ENCODE peak calls at places on chromosomes 6 and 20, in ten cellular contexts. One of them, this sample, is unnamed.

GRCh38 chr6:27297857-27298730 is 14.0 kb downstream of the POM121L2 start:
- DNase-seq in OCI-LY7: no peak
- DNase-seq in dorsolateral prefrontal cortex: no peak
- DNase-seq in hepatocyte: peak
- DNase-seq in left ventricle myocardium inferior: no peak
- DNase-seq in kidney epithelial cell: no peak
- DNase-seq in sigmoid colon: no peak
- DNase-seq in mucosa of descending colon: no peak
- DNase-seq in right lobe of liver: no peak
- DNase-seq in K562: peak
- DNase-seq in this sample: peak

GRCh38 chr6:4727236-4727635 is 49.0 kb upstream of the CDYL start:
- DNase-seq in OCI-LY7: no peak
- DNase-seq in dorsolateral prefrontal cortex: no peak
- DNase-seq in hepatocyte: no peak
- DNase-seq in left ventricle myocardium inferior: no peak
- DNase-seq in kidney epithelial cell: no peak
- DNase-seq in sigmoid colon: no peak
- DNase-seq in mucosa of descending colon: no peak
- DNase-seq in right lobe of liver: no peak
- DNase-seq in K562: peak
- DNase-seq in this sample: no peak

GRCh38 chr6:160034346-160034930 is 65.6 kb downstream of the IGF2R start:
- DNase-seq in OCI-LY7: no peak
- DNase-seq in dorsolateral prefrontal cortex: no peak
- DNase-seq in hepatocyte: no peak
- DNase-seq in left ventricle myocardium inferior: no peak
- DNase-seq in kidney epithelial cell: no peak
- DNase-seq in sigmoid colon: no peak
- DNase-seq in mucosa of descending colon: no peak
- DNase-seq in right lobe of liver: peak
- DNase-seq in K562: no peak
- DNase-seq in this sample: no peak

GRCh38 chr6:9537381-9537780 is 877.5 kb downstream of the TFAP2A start:
- DNase-seq in OCI-LY7: no peak
- DNase-seq in dorsolateral prefrontal cortex: no peak
- DNase-seq in hepatocyte: no peak
- DNase-seq in left ventricle myocardium inferior: no peak
- DNase-seq in kidney epithelial cell: no peak
- DNase-seq in sigmoid colon: no peak
- DNase-seq in mucosa of descending colon: no peak
- DNase-seq in right lobe of liver: no peak
- DNase-seq in K562: no peak
- DNase-seq in this sample: no peak

GRCh38 chr20:38271609-38272120 is 11.1 kb upstream of the KIAA1755 start:
- DNase-seq in OCI-LY7: no peak
- DNase-seq in dorsolateral prefrontal cortex: no peak
- DNase-seq in hepatocyte: no peak
- DNase-seq in left ventricle myocardium inferior: no peak
- DNase-seq in kidney epithelial cell: no peak
- DNase-seq in sigmoid colon: no peak
- DNase-seq in mucosa of descending colon: no peak
- DNase-seq in right lobe of liver: no peak
- DNase-seq in K562: no peak
- DNase-seq in this sample: no peak

GRCh38 chr6:43222418-43223059 is 6.7 kb downstream of the DNPH1 start:
- DNase-seq in OCI-LY7: no peak
- DNase-seq in dorsolateral prefrontal cortex: no peak
- DNase-seq in hepatocyte: no peak
- DNase-seq in left ventricle myocardium inferior: no peak
- DNase-seq in kidney epithelial cell: no peak
- DNase-seq in sigmoid colon: peak
- DNase-seq in mucosa of descending colon: no peak
- DNase-seq in right lobe of liver: no peak
- DNase-seq in K562: no peak
- DNase-seq in this sample: no peak

GRCh38 chr6:169047345-169047744 is 206.3 kb downstream of the THBS2 start:
- DNase-seq in OCI-LY7: no peak
- DNase-seq in dorsolateral prefrontal cortex: no peak
- DNase-seq in hepatocyte: no peak
- DNase-seq in left ventricle myocardium inferior: no peak
- DNase-seq in kidney epithelial cell: no peak
- DNase-seq in sigmoid colon: no peak
- DNase-seq in mucosa of descending colon: no peak
- DNase-seq in right lobe of liver: no peak
- DNase-seq in K562: no peak
- DNase-seq in this sample: no peak

GRCh38 chr6:142009647-142010046 is 123.1 kb upstream of the GJE1 start:
- DNase-seq in OCI-LY7: no peak
- DNase-seq in dorsolateral prefrontal cortex: no peak
- DNase-seq in hepatocyte: no peak
- DNase-seq in left ventricle myocardium inferior: no peak
- DNase-seq in kidney epithelial cell: no peak
- DNase-seq in sigmoid colon: no peak
- DNase-seq in mucosa of descending colon: no peak
- DNase-seq in right lobe of liver: no peak
- DNase-seq in K562: peak
- DNase-seq in this sample: no peak

GRCh38 chr20:7195704-7196103 is 428.2 kb downstream of the BMP2 start:
- DNase-seq in OCI-LY7: no peak
- DNase-seq in dorsolateral prefrontal cortex: no peak
- DNase-seq in hepatocyte: no peak
- DNase-seq in left ventricle myocardium inferior: no peak
- DNase-seq in kidney epithelial cell: peak
- DNase-seq in sigmoid colon: no peak
- DNase-seq in mucosa of descending colon: no peak
- DNase-seq in right lobe of liver: no peak
- DNase-seq in K562: no peak
- DNase-seq in this sample: no peak

GRCh38 chr6:128350416-128351254 is 169.8 kb downstream of the PTPRK start:
- DNase-seq in OCI-LY7: no peak
- DNase-seq in dorsolateral prefrontal cortex: no peak
- DNase-seq in hepatocyte: peak
- DNase-seq in left ventricle myocardium inferior: no peak
- DNase-seq in kidney epithelial cell: peak
- DNase-seq in sigmoid colon: no peak
- DNase-seq in mucosa of descending colon: no peak
- DNase-seq in right lobe of liver: no peak
- DNase-seq in K562: no peak
- DNase-seq in this sample: no peak

GRCh38 chr6:2819891-2820814 is 21.5 kb downstream of the SERPINB1 start:
- DNase-seq in OCI-LY7: no peak
- DNase-seq in dorsolateral prefrontal cortex: no peak
- DNase-seq in hepatocyte: no peak
- DNase-seq in left ventricle myocardium inferior: no peak
- DNase-seq in kidney epithelial cell: no peak
- DNase-seq in sigmoid colon: no peak
- DNase-seq in mucosa of descending colon: no peak
- DNase-seq in right lobe of liver: no peak
- DNase-seq in K562: no peak
- DNase-seq in this sample: no peak

GRCh38 chr6:2396856-2397640 is 151.6 kb upstream of the GMDS start:
- DNase-seq in OCI-LY7: no peak
- DNase-seq in dorsolateral prefrontal cortex: peak
- DNase-seq in hepatocyte: peak
- DNase-seq in left ventricle myocardium inferior: peak
- DNase-seq in kidney epithelial cell: peak
- DNase-seq in sigmoid colon: no peak
- DNase-seq in mucosa of descending colon: no peak
- DNase-seq in right lobe of liver: no peak
- DNase-seq in K562: no peak
- DNase-seq in this sample: no peak

GRCh38 chr6:168165373-168165772 is 86.4 kb upstream of the FRMD1 start:
- DNase-seq in OCI-LY7: no peak
- DNase-seq in dorsolateral prefrontal cortex: no peak
- DNase-seq in hepatocyte: no peak
- DNase-seq in left ventricle myocardium inferior: no peak
- DNase-seq in kidney epithelial cell: no peak
- DNase-seq in sigmoid colon: no peak
- DNase-seq in mucosa of descending colon: no peak
- DNase-seq in right lobe of liver: no peak
- DNase-seq in K562: no peak
- DNase-seq in this sample: no peak

GRCh38 chr20:44271915-44272663 is 25.0 kb downstream of the GDAP1L1 start:
- DNase-seq in OCI-LY7: no peak
- DNase-seq in dorsolateral prefrontal cortex: no peak
- DNase-seq in hepatocyte: no peak
- DNase-seq in left ventricle myocardium inferior: no peak
- DNase-seq in kidney epithelial cell: no peak
- DNase-seq in sigmoid colon: no peak
- DNase-seq in mucosa of descending colon: no peak
- DNase-seq in right lobe of liver: no peak
- DNase-seq in K562: no peak
- DNase-seq in this sample: peak

DNA sequence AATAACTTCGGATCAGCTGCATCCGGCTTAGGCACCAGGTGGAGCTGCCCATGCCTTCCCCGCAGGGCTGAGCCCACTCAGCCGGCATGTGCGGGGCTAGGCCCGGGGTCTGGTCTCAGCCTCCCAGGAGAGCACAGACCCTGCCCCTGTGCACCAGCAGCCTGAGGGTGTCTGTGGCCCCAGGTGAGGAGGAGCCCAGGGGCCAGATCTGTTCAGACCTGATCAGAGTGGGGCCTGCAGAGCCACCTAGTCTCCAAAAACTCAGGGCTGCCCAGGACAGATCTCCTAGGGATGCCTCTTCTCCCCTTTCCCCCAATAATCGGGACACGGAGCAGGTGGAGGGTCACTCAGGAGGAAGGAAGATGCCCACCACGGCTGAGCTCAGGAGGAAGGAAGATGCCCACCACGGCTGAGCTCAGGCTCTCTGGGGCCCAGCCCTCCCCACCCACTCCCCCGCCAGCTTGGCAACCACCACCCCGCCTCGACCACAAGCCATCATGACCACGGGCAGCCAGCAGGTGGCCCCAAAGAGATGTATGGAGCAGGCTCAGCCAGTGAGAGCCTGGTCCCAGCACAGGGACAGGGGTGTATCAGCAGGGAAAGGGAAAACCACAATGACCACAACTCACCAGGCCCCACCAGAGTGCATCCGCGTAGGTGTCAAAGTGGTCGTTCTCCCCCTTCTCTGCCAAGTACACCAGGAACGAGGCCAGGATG is 30.5 kb downstream of the KCNQ2 start:
- DNase-seq in OCI-LY7: no peak
- DNase-seq in dorsolateral prefrontal cortex: peak
- DNase-seq in hepatocyte: peak
- DNase-seq in left ventricle myocardium inferior: peak
- DNase-seq in kidney epithelial cell: no peak
- DNase-seq in sigmoid colon: no peak
- DNase-seq in mucosa of descending colon: no peak
- DNase-seq in right lobe of liver: no peak
- DNase-seq in K562: no peak
- DNase-seq in this sample: peak
- TF ChIP-seq CTCF in OCI-LY7: no peak
- TF ChIP-seq CTCF in dorsolateral prefrontal cortex: peak
- TF ChIP-seq CTCF in hepatocyte: peak
- TF ChIP-seq CTCF in left ventricle myocardium inferior: peak
- TF ChIP-seq CTCF in kidney epithelial cell: no peak
- TF ChIP-seq CTCF in sigmoid colon: no peak
- TF ChIP-seq CTCF in mucosa of descending colon: no peak
- TF ChIP-seq CTCF in right lobe of liver: peak
- TF ChIP-seq CTCF in K562: no peak
- TF ChIP-seq CTCF in this sample: peak

DNA sequence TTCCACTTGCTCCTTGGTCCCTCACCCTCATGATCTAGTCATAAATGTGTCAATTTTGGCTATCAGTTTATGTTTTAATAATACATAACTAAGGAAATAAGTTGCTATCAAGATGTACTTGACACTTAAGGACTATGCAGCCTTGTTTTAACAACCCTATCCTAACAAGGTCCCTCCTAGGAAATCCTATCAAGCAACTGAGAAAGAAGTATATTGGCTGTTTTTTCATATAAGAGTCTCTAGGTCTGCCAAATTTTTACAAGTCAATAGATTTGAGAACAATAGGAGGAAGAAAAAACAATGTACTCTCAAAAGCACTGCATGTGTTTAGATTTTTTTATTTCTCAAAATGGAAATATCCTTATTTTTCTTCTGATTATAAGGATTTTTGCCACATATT is 14.7 kb downstream of the FILIP1 start:
- DNase-seq in OCI-LY7: no peak
- DNase-seq in dorsolateral prefrontal cortex: no peak
- DNase-seq in hepatocyte: no peak
- DNase-seq in left ventricle myocardium inferior: no peak
- DNase-seq in kidney epithelial cell: no peak
- DNase-seq in sigmoid colon: no peak
- DNase-seq in mucosa of descending colon: no peak
- DNase-seq in right lobe of liver: no peak
- DNase-seq in K562: no peak
- DNase-seq in this sample: no peak
- TF ChIP-seq CTCF in OCI-LY7: no peak
- TF ChIP-seq CTCF in dorsolateral prefrontal cortex: no peak
- TF ChIP-seq CTCF in hepatocyte: no peak
- TF ChIP-seq CTCF in left ventricle myocardium inferior: no peak
- TF ChIP-seq CTCF in kidney epithelial cell: no peak
- TF ChIP-seq CTCF in sigmoid colon: no peak
- TF ChIP-seq CTCF in mucosa of descending colon: no peak
- TF ChIP-seq CTCF in right lobe of liver: no peak
- TF ChIP-seq CTCF in K562: no peak
- TF ChIP-seq CTCF in this sample: no peak

DNA sequence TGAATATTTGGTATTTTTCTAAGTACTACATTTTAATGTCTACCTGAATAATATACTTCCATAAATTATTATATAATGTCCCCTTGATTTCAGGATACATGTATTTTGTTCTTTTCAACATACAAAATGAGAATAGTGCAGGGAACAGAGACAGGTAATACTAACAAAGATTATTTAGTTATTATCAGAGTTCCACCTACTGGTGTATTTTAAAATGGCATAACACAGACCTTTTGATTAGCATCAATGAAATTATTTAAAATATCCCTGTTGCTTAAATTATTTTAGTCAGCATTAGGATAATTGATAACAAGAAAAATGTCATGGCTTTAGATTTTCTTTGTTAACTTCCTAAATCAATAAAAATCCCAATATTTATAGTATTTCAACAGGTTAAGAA is 184.0 kb downstream of the PRDM13 start:
- DNase-seq in OCI-LY7: peak
- DNase-seq in dorsolateral prefrontal cortex: no peak
- DNase-seq in hepatocyte: no peak
- DNase-seq in left ventricle myocardium inferior: no peak
- DNase-seq in kidney epithelial cell: no peak
- DNase-seq in sigmoid colon: no peak
- DNase-seq in mucosa of descending colon: no peak
- DNase-seq in right lobe of liver: no peak
- DNase-seq in K562: no peak
- DNase-seq in this sample: no peak
- TF ChIP-seq CTCF in OCI-LY7: peak
- TF ChIP-seq CTCF in dorsolateral prefrontal cortex: no peak
- TF ChIP-seq CTCF in hepatocyte: peak
- TF ChIP-seq CTCF in left ventricle myocardium inferior: peak
- TF ChIP-seq CTCF in kidney epithelial cell: no peak
- TF ChIP-seq CTCF in sigmoid colon: no peak
- TF ChIP-seq CTCF in mucosa of descending colon: no peak
- TF ChIP-seq CTCF in right lobe of liver: no peak
- TF ChIP-seq CTCF in K562: no peak
- TF ChIP-seq CTCF in this sample: peak

DNA sequence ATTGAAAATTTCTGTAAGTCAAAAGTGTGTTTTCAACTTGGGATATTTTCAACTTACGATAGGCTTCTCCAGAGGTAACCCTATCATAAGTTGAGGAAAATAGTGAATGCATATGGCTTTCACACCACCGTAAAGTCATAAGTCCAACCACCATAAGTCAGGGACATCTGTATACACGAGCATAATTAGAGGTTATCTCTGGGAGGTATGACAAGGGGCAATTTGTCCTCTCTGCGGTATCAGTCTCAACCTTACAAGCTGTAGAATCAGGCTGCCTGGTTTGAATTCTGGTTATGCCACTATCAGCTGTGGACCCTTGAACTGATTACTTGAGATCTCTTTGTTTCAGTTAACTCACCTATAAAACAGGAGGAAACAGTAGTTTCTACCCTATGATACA is 202.9 kb upstream of the JARID2 start:
- DNase-seq in OCI-LY7: no peak
- DNase-seq in dorsolateral prefrontal cortex: no peak
- DNase-seq in hepatocyte: no peak
- DNase-seq in left ventricle myocardium inferior: no peak
- DNase-seq in kidney epithelial cell: no peak
- DNase-seq in sigmoid colon: no peak
- DNase-seq in mucosa of descending colon: no peak
- DNase-seq in right lobe of liver: no peak
- DNase-seq in K562: no peak
- DNase-seq in this sample: no peak
- TF ChIP-seq CTCF in OCI-LY7: no peak
- TF ChIP-seq CTCF in dorsolateral prefrontal cortex: no peak
- TF ChIP-seq CTCF in hepatocyte: no peak
- TF ChIP-seq CTCF in left ventricle myocardium inferior: no peak
- TF ChIP-seq CTCF in kidney epithelial cell: no peak
- TF ChIP-seq CTCF in sigmoid colon: no peak
- TF ChIP-seq CTCF in mucosa of descending colon: no peak
- TF ChIP-seq CTCF in right lobe of liver: no peak
- TF ChIP-seq CTCF in K562: no peak
- TF ChIP-seq CTCF in this sample: no peak